ENCODE peak calls at places on chromosomes 7 and 10, in eight cellular contexts. M is fibroblast of lung, E is right cardiac atrium, I is H1, F is sigmoid colon, N is thoracic aorta, A is tibial artery, H is astrocyte. L is an unnamed sample.

GRCh38 chr7:44607141-44608068 is 978 bp downstream of the OGDH start:
- DNase-seq in H (no peak), I (no peak), E (no peak), M (no peak), F (no peak), A (no peak), N (no peak), L (no peak)

GRCh38 chr7:144777005-144777814 is 58.6 kb downstream of the TPK1 start:
- DNase-seq in E (no peak), N (no peak), F (no peak), M (no peak), I (no peak), A (no peak), H (no peak), L (no peak)

GRCh38 chr7:31782411-31782991 is 95.5 kb downstream of the PPP1R17 start:
- DNase-seq in M (peak; percentile 78), I (no peak), E (no peak), A (no peak), N (no peak), H (peak; percentile 67), F (no peak), L (no peak)

GRCh38 chr7:80711521-80711920 is 73.1 kb downstream of the CD36 start:
- DNase-seq in F (no peak), M (peak; percentile 63), E (no peak), I (no peak), H (peak; percentile 53), A (no peak), N (no peak), L (no peak)

GRCh38 chr10:113945075-113945686 is 90.7 kb downstream of the NHLRC2 start:
- DNase-seq in A (no peak), M (peak; percentile 80), F (no peak), H (peak; percentile 68), N (no peak), I (no peak), E (no peak), L (peak; percentile 21)

GRCh38 chr10:86671985-86672710 is 3.8 kb downstream of the LDB3 start:
- DNase-seq in E (peak; percentile 73), H (no peak), N (no peak), F (no peak), M (no peak), I (no peak), A (peak; percentile 39), L (no peak)

GRCh38 chr10:116567335-116567734 is 21.6 kb downstream of the PNLIP start:
- DNase-seq in E (no peak), N (no peak), I (no peak), M (no peak), H (no peak), F (no peak), A (no peak), L (no peak)

GRCh38 chr7:44103941-44104879 is at the start of gene AEBP1:
- DNase-seq in A (no peak), I (no peak), M (peak; percentile 46), F (peak; percentile 74), E (peak; percentile 60), H (peak; percentile 27), N (no peak), L (peak; percentile 63)

GRCh38 chr10:44830022-44830421 is 81.1 kb upstream of the TMEM72 start:
- DNase-seq in E (no peak), H (peak; percentile 86), I (no peak), M (peak; percentile 89), N (no peak), A (no peak), F (no peak), L (no peak)

GRCh38 chr10:88598060-88598459 is 11.5 kb downstream of the LIPJ start:
- DNase-seq in H (no peak), F (no peak), A (no peak), I (no peak), N (no peak), E (no peak), M (no peak), L (no peak)

GRCh38 chr7:100801833-100802568 is 25.3 kb downstream of the EPHB4 start:
- DNase-seq in F (peak; percentile 85), A (no peak), E (peak; percentile 62), I (no peak), N (no peak), H (peak; percentile 84), M (peak; percentile 91), L (peak; percentile 83)

GRCh38 chr10:22280078-22280477 is 36.1 kb upstream of the COMMD3 start:
- DNase-seq in F (no peak), M (no peak), N (no peak), E (no peak), H (no peak), A (no peak), I (no peak), L (no peak)

GRCh38 chr7:95421847-95422444 is 12.9 kb downstream of the PON2 start:
- DNase-seq in I (no peak), F (no peak), M (peak; percentile 30), N (no peak), E (no peak), H (peak; percentile 33), A (no peak), L (no peak)

GRCh38 chr7:95427123-95427522 is 7.7 kb downstream of the PON2 start:
- DNase-seq in F (no peak), M (no peak), E (no peak), H (no peak), I (no peak), N (no peak), A (no peak), L (no peak)

GRCh38 chr7:95420996-95421846 is 13.6 kb downstream of the PON2 start:
- DNase-seq in I (no peak), H (peak; percentile 38), M (peak; percentile 52), A (no peak), E (no peak), N (no peak), F (no peak), L (no peak)

GRCh38 chr7:95427914-95428516 is 6.8 kb downstream of the PON2 start:
- DNase-seq in M (no peak), H (no peak), N (no peak), I (no peak), F (no peak), E (no peak), A (no peak), L (no peak)

DNA sequence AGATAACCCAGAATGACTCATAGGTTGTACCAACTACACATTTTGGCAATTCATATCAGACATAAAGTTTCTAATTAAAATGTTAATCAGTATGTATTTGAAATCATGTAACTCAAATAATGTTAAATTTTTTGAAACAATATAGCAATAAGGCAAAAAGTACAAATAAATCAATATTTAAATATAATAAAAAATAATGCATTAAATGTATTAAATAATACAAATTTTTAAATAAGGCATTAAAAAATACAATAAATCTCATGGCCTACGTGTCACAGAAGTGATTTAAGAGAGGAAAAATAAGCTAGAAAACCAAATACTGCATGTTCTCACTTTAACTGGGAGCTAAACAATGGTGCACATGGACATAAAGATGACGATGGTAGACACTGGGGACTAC is 9.1 kb downstream of the PON2 start:
- DNase-seq in H (no peak), E (no peak), A (no peak), F (no peak), M (no peak), N (no peak), I (no peak), L (no peak)
- H3K4me1 ChIP-seq in H (peaks cover 13% of the 10 kb centered on the region), E (peaks cover 1% of the 10 kb centered on the region), A (no peaks in the 10 kb centered on the region), F (no peaks in the 10 kb centered on the region), M (peaks cover 4% of the 10 kb centered on the region), N (no peaks in the 10 kb centered on the region), I (peaks cover 6% of the 10 kb centered on the region), L (no peaks in the 10 kb centered on the region)

DNA sequence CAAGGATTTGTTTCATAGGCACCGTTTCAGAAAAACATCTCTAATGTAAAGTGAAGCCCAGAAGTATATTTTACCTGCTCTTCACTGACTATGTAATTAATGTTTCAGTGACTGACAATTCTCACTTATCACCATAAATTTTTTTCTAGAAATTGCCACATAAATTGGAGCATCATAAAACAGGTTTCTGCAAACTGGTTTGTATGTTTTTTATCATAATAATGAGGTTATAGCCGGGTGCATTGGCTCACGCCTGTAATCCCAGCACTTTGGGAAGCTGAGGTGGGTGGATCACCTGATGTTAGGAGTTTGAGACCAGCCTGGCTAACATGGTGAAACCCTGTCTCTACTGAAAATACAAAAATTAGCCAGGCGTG is 39.4 kb downstream of the SYPL1 start:
- DNase-seq in M (no peak), I (no peak), H (no peak), N (no peak), A (no peak), F (no peak), E (no peak), L (no peak)
- H3K4me1 ChIP-seq in M (no peaks in the 10 kb centered on the region), I (peaks cover 4% of the 10 kb centered on the region), H (peaks cover 8% of the 10 kb centered on the region), N (no peaks in the 10 kb centered on the region), A (no peaks in the 10 kb centered on the region), F (peaks cover 73% of the 10 kb centered on the region), E (peaks cover 18% of the 10 kb centered on the region), L (peaks cover 30% of the 10 kb centered on the region)

GRCh38 chr7:105060394-105060793 is 46.4 kb downstream of the KMT2E start:
- DNase-seq in M (no peak), E (no peak), N (no peak), H (no peak), A (no peak), I (no peak), F (no peak), L (no peak)

GRCh38 chr7:105060923-105061322 is 46.9 kb downstream of the KMT2E start:
- DNase-seq in I (no peak), N (no peak), F (no peak), A (no peak), H (no peak), M (no peak), E (no peak), L (no peak)

GRCh38 chr7:105067691-105068090 is 53.7 kb downstream of the KMT2E start:
- DNase-seq in H (no peak), N (no peak), I (no peak), E (no peak), F (no peak), A (no peak), M (no peak), L (no peak)

GRCh38 chr7:105065104-105065503 is 51.1 kb downstream of the KMT2E start:
- DNase-seq in E (no peak), M (no peak), A (no peak), H (no peak), F (no peak), I (no peak), N (no peak), L (no peak)
- H3K4me1 ChIP-seq in E (no peaks in the 10 kb centered on the region), M (peaks cover 2% of the 10 kb centered on the region), A (no peaks in the 10 kb centered on the region), H (no peaks in the 10 kb centered on the region), F (peaks cover 10% of the 10 kb centered on the region), I (no peaks in the 10 kb centered on the region), N (peaks cover 11% of the 10 kb centered on the region), L (no peaks in the 10 kb centered on the region)

DNA sequence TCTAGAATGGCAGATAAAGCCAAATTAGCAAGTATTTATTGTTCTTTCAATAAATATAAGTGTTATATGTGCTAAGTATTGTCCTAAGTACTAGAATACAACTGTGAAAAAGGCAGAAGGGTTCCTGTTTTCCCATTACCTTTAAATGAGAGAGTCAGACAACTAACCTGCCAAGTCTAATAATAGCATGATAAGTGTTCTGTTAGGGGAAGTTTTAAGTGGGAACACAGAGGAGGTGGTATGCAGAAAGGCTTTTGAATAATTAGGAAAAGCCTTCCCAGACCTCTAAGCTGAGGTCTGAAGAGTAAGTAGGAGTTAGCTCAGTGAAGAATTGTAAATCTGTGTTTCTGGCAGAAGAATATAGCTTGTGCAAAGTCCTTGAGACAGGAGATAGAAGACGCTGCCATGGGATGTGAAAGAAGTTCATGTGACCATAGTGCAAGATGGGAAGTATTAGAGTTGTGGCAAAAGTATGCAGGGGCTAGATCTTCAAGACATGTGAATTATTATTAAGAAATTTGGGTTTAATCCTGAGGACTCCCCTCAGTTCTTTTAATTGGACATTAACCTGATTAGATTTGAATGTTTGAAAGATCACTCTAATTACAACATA is 12.5 kb downstream of the SHOC2 start:
- DNase-seq in A (no peak), M (no peak), H (no peak), N (no peak), I (no peak), F (no peak), E (no peak), L (no peak)
- H3K4me1 ChIP-seq in A (no peaks in the 10 kb centered on the region), M (no peaks in the 10 kb centered on the region), H (no peaks in the 10 kb centered on the region), N (peaks cover 35% of the 10 kb centered on the region), I (no peaks in the 10 kb centered on the region), F (peaks cover 37% of the 10 kb centered on the region), E (peaks cover 3% of the 10 kb centered on the region), L (peaks cover 9% of the 10 kb centered on the region)

L was measured in pancreas.